ENCODE peak calls at places on chromosomes 1 and 21, in seven cellular contexts. One of them, this sample, is unnamed.
A peak's percentile ranks its signal among the peaks of the same experiment; 100 is the strongest.

GRCh38 chr1:37932759-37933158 is 14.1 kb downstream of the INPP5B start:
- DNase-seq in GM20000: peak; percentile 4
- DNase-seq in B cell: no peak
- DNase-seq in NCI-H1092: no peak
- DNase-seq in mucosa of descending colon: no peak
- DNase-seq in naive thymus-derived CD4-positive, alpha-beta T cell: no peak
- DNase-seq in NCI-H1417: no peak
- DNase-seq in this sample: no peak

GRCh38 chr1:64240209-64240608 is 36.8 kb downstream of the UBE2U start:
- DNase-seq in GM20000: no peak
- DNase-seq in B cell: no peak
- DNase-seq in NCI-H1092: no peak
- DNase-seq in mucosa of descending colon: no peak
- DNase-seq in naive thymus-derived CD4-positive, alpha-beta T cell: no peak
- DNase-seq in NCI-H1417: no peak
- DNase-seq in this sample: no peak

GRCh38 chr1:204576422-204576821 is 60.2 kb downstream of the MDM4 start:
- DNase-seq in GM20000: no peak
- DNase-seq in B cell: no peak
- DNase-seq in NCI-H1092: no peak
- DNase-seq in mucosa of descending colon: no peak
- DNase-seq in naive thymus-derived CD4-positive, alpha-beta T cell: no peak
- DNase-seq in NCI-H1417: no peak
- DNase-seq in this sample: no peak

GRCh38 chr1:106924360-106924759 is 132.1 kb upstream of the PRMT6 start:
- DNase-seq in GM20000: no peak
- DNase-seq in B cell: no peak
- DNase-seq in NCI-H1092: no peak
- DNase-seq in mucosa of descending colon: no peak
- DNase-seq in naive thymus-derived CD4-positive, alpha-beta T cell: no peak
- DNase-seq in NCI-H1417: no peak
- DNase-seq in this sample: no peak

GRCh38 chr1:156401681-156402081 is 32.7 kb downstream of the RHBG start:
- DNase-seq in GM20000: no peak
- DNase-seq in B cell: no peak
- DNase-seq in NCI-H1092: no peak
- DNase-seq in mucosa of descending colon: no peak
- DNase-seq in naive thymus-derived CD4-positive, alpha-beta T cell: no peak
- DNase-seq in NCI-H1417: no peak
- DNase-seq in this sample: no peak

GRCh38 chr1:7427066-7427465 is 344.0 kb upstream of the VAMP3 start:
- DNase-seq in GM20000: no peak
- DNase-seq in B cell: no peak
- DNase-seq in NCI-H1092: no peak
- DNase-seq in mucosa of descending colon: no peak
- DNase-seq in naive thymus-derived CD4-positive, alpha-beta T cell: no peak
- DNase-seq in NCI-H1417: no peak
- DNase-seq in this sample: no peak

GRCh38 chr1:204846546-204846945 is 24.1 kb upstream of the NFASC start:
- DNase-seq in GM20000: no peak
- DNase-seq in B cell: no peak
- DNase-seq in NCI-H1092: peak; percentile 86
- DNase-seq in mucosa of descending colon: no peak
- DNase-seq in naive thymus-derived CD4-positive, alpha-beta T cell: no peak
- DNase-seq in NCI-H1417: no peak
- DNase-seq in this sample: no peak

GRCh38 chr1:31570228-31570627 is 6.1 kb upstream of the TINAGL1 start:
- DNase-seq in GM20000: no peak
- DNase-seq in B cell: no peak
- DNase-seq in NCI-H1092: no peak
- DNase-seq in mucosa of descending colon: no peak
- DNase-seq in naive thymus-derived CD4-positive, alpha-beta T cell: no peak
- DNase-seq in NCI-H1417: peak; percentile 12
- DNase-seq in this sample: no peak

GRCh38 chr1:150764617-150765090 is 924 bp downstream of the CTSS start:
- DNase-seq in GM20000: no peak
- DNase-seq in B cell: no peak
- DNase-seq in NCI-H1092: no peak
- DNase-seq in mucosa of descending colon: no peak
- DNase-seq in naive thymus-derived CD4-positive, alpha-beta T cell: no peak
- DNase-seq in NCI-H1417: no peak
- DNase-seq in this sample: no peak

GRCh38 chr1:214503553-214503952 is 47.8 kb downstream of the PTPN14 start:
- DNase-seq in GM20000: no peak
- DNase-seq in B cell: no peak
- DNase-seq in NCI-H1092: no peak
- DNase-seq in mucosa of descending colon: no peak
- DNase-seq in naive thymus-derived CD4-positive, alpha-beta T cell: no peak
- DNase-seq in NCI-H1417: no peak
- DNase-seq in this sample: no peak

GRCh38 chr1:98049370-98050115 is 128.7 kb upstream of the DPYD start:
- DNase-seq in GM20000: no peak
- DNase-seq in B cell: no peak
- DNase-seq in NCI-H1092: no peak
- DNase-seq in mucosa of descending colon: no peak
- DNase-seq in naive thymus-derived CD4-positive, alpha-beta T cell: no peak
- DNase-seq in NCI-H1417: no peak
- DNase-seq in this sample: no peak

GRCh38 chr1:60287536-60287935 is 214.0 kb upstream of the C1orf87 start:
- DNase-seq in GM20000: no peak
- DNase-seq in B cell: no peak
- DNase-seq in NCI-H1092: no peak
- DNase-seq in mucosa of descending colon: no peak
- DNase-seq in naive thymus-derived CD4-positive, alpha-beta T cell: no peak
- DNase-seq in NCI-H1417: no peak
- DNase-seq in this sample: no peak

GRCh38 chr1:114023377-114023776 is 44.1 kb downstream of the OLFML3 start:
- DNase-seq in GM20000: no peak
- DNase-seq in B cell: no peak
- DNase-seq in NCI-H1092: no peak
- DNase-seq in mucosa of descending colon: no peak
- DNase-seq in naive thymus-derived CD4-positive, alpha-beta T cell: no peak
- DNase-seq in NCI-H1417: no peak
- DNase-seq in this sample: no peak

GRCh38 chr1:178953034-178953433 is 72.7 kb upstream of the FAM20B start:
- DNase-seq in GM20000: no peak
- DNase-seq in B cell: no peak
- DNase-seq in NCI-H1092: no peak
- DNase-seq in mucosa of descending colon: no peak
- DNase-seq in naive thymus-derived CD4-positive, alpha-beta T cell: no peak
- DNase-seq in NCI-H1417: peak; percentile 93
- DNase-seq in this sample: no peak

GRCh38 chr21:35249636-35250035 is 200.5 kb upstream of the RUNX1 start:
- DNase-seq in GM20000: no peak
- DNase-seq in B cell: no peak
- DNase-seq in NCI-H1092: no peak
- DNase-seq in mucosa of descending colon: no peak
- DNase-seq in naive thymus-derived CD4-positive, alpha-beta T cell: no peak
- DNase-seq in NCI-H1417: no peak
- DNase-seq in this sample: no peak

GRCh38 chr1:26353210-26353859 is 595 bp downstream of the CRYBG2 start:
- DNase-seq in GM20000: no peak
- DNase-seq in B cell: no peak
- DNase-seq in NCI-H1092: no peak
- DNase-seq in mucosa of descending colon: no peak
- DNase-seq in naive thymus-derived CD4-positive, alpha-beta T cell: no peak
- DNase-seq in NCI-H1417: no peak
- DNase-seq in this sample: no peak

GRCh38 chr21:35540950-35541632 is 492.0 kb upstream of the RUNX1 start:
- DNase-seq in GM20000: no peak
- DNase-seq in B cell: no peak
- DNase-seq in NCI-H1092: peak; percentile 41
- DNase-seq in mucosa of descending colon: no peak
- DNase-seq in naive thymus-derived CD4-positive, alpha-beta T cell: no peak
- DNase-seq in NCI-H1417: peak; percentile 59
- DNase-seq in this sample: no peak